ENCODE peak calls at places on chromosomes 2 and 18, in six cellular contexts. E, K, Y, T, O and U are unnamed samples.

GRCh38 chr2:152200562-152201465 is 25.3 kb upstream of the STAM2 start:
- DNase-seq in E (peak; percentile 100), K (peak; percentile 26), Y (peak; percentile 100), T (peak; percentile 99), O (peak; percentile 96), U (peak; percentile 88)

GRCh38 chr2:56337342-56337741 is 153.6 kb downstream of the CCDC85A start:
- DNase-seq in E (peak; percentile 29), K (no peak), Y (peak; percentile 14), T (no peak), O (no peak), U (peak; percentile 40)

GRCh38 chr2:239601201-239601851 is 200.5 kb upstream of the HDAC4 start:
- DNase-seq in E (no peak), K (peak; percentile 11), Y (no peak), T (no peak), O (no peak), U (peak; percentile 24)

GRCh38 chr2:237438082-237438925 is 24.3 kb upstream of the COL6A3 start:
- DNase-seq in E (peak; percentile 40), K (no peak), Y (peak; percentile 44), T (no peak), O (no peak), U (peak; percentile 79)

GRCh38 chr18:77250926-77251729 is 1.5 kb downstream of the GALR1 start:
- DNase-seq in E (no peak), K (no peak), Y (no peak), T (peak; percentile 2), O (no peak), U (no peak)

GRCh38 chr18:62325806-62326645 is 916 bp downstream of the TNFRSF11A start:
- DNase-seq in E (peak; percentile 40), K (no peak), Y (peak; percentile 34), T (peak; percentile 41), O (no peak), U (no peak)

GRCh38 chr2:84938194-84938879 is 32.6 kb upstream of the KCMF1 start:
- DNase-seq in E (peak; percentile 50), K (no peak), Y (peak; percentile 15), T (no peak), O (peak; percentile 45), U (no peak)

GRCh38 chr2:157726946-157727345 is 98.3 kb upstream of the ACVR1C start:
- DNase-seq in E (peak; percentile 32), K (no peak), Y (peak; percentile 24), T (no peak), O (no peak), U (no peak)

GRCh38 chr2:207720517-207721187 is 9.2 kb downstream of the CCNYL1 start:
- DNase-seq in E (peak; percentile 15), K (no peak), Y (no peak), T (no peak), O (no peak), U (no peak)

GRCh38 chr18:47175283-47175894 is 775 bp downstream of the IER3IP1 start:
- DNase-seq in E (no peak), K (no peak), Y (no peak), T (peak; percentile 40), O (no peak), U (no peak)

GRCh38 chr2:112033600-112033999 is 21.5 kb upstream of the TMEM87B start:
- DNase-seq in E (peak; percentile 60), K (no peak), Y (peak; percentile 80), T (peak; percentile 46), O (peak; percentile 52), U (no peak)

GRCh38 chr2:70753978-70754377 is 14.0 kb downstream of the ADD2 start:
- DNase-seq in E (no peak), K (no peak), Y (no peak), T (no peak), O (no peak), U (no peak)

GRCh38 chr2:15967415-15968279 is 27.3 kb downstream of the MYCN start:
- DNase-seq in E (no peak), K (no peak), Y (no peak), T (no peak), O (no peak), U (no peak)

GRCh38 chr2:135607561-135607960 is 76.3 kb downstream of the R3HDM1 start:
- DNase-seq in E (no peak), K (no peak), Y (no peak), T (peak; percentile 24), O (no peak), U (no peak)

GRCh38 chr18:62434798-62435197 is 88.0 kb upstream of the ZCCHC2 start:
- DNase-seq in E (no peak), K (no peak), Y (no peak), T (peak; percentile 27), O (no peak), U (no peak)

GRCh38 chr2:225668606-225669266 is 269.2 kb downstream of the NYAP2 start:
- DNase-seq in E (peak; percentile 82), K (peak; percentile 27), Y (peak; percentile 87), T (peak; percentile 83), O (peak; percentile 72), U (no peak)

GRCh38 chr2:168801961-168802824 is at the start of gene NOSTRIN:
- DNase-seq in E (peak; percentile 50), K (no peak), Y (peak; percentile 41), T (no peak), O (peak; percentile 35), U (peak; percentile 78)

GRCh38 chr2:8543412-8544167 is 138.3 kb upstream of the ID2 start:
- DNase-seq in E (peak; percentile 78), K (peak; percentile 87), Y (no peak), T (peak; percentile 76), O (no peak), U (peak; percentile 49)

GRCh38 chr2:183541766-183542165 is 417.5 kb downstream of the NUP35 start:
- DNase-seq in E (peak; percentile 46), K (no peak), Y (no peak), T (no peak), O (no peak), U (no peak)

GRCh38 chr2:37583402-37583801 is 88.0 kb downstream of the CDC42EP3 start:
- DNase-seq in E (no peak), K (no peak), Y (peak; percentile 58), T (peak; percentile 58), O (no peak), U (no peak)

GRCh38 chr18:52277785-52278184 is 62.2 kb upstream of the DCC start:
- DNase-seq in E (no peak), K (no peak), Y (no peak), T (no peak), O (no peak), U (no peak)

GRCh38 chr18:32769242-32770180 is 3.3 kb downstream of the KLHL14 start:
- DNase-seq in E (no peak), K (no peak), Y (no peak), T (no peak), O (no peak), U (no peak)

DNA sequence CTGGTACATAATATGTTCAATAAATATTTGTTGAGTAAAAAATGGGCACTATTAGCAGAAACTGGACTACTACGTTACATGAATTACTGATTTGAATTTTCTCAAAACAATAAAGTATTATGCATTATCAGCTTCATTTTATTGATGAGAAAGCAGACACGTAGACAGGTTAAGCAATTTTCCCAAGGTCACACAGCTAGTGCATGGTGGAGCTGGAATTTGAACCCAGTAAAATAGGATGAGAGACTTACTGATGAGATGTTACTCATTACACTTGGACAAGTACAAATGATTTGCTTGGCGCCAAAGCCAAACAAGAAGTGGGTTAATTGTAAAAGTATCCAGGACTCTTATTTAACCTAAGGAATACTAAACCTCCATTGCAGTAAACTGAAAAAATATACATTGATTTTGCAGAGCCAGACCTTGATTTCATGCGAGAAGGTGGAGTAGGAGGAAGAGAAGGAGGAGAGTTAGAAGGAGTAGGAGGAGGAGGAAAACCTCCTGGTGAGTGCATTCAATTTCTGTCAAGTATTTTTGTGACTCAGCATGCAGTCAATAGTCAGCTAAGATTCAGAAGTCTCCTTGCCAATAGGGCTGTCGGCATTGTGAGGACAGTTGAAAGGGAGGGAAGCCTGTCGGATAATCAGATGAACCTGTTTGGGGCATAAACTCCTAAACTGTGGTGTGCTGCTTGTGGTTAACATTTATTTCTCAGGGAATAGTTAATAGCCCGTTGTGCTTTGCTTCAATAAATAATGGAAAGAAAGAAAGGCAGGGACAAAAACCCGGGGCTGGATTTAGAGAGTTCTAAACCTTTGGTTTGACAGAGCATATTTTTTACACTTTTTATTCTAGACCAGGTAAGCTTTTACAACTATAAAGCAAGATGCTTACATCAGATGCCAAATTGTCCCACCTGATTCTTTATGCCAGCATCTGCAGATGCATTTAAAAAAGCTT is 77.1 kb upstream of the TACR1 start:
- DNase-seq in E (peak; percentile 84), K (no peak), Y (peak; percentile 83), T (peak; percentile 71), O (no peak), U (no peak)
- H3K4me3 ChIP-seq in E (peak overlapping the region; percentile 20), K (no peak overlapping the region), Y (no peak overlapping the region), T (no peak overlapping the region), O (no peak overlapping the region), U (no peak overlapping the region)

GRCh38 chr2:234307322-234307961 is 189.4 kb downstream of the ARL4C start:
- DNase-seq in E (no peak), K (no peak), Y (no peak), T (no peak), O (no peak), U (no peak)

GRCh38 chr2:234310166-234310565 is 186.7 kb downstream of the ARL4C start:
- DNase-seq in E (no peak), K (no peak), Y (no peak), T (no peak), O (no peak), U (no peak)

GRCh38 chr2:234308814-234309195 is 188.1 kb downstream of the ARL4C start:
- DNase-seq in E (peak; percentile 92), K (no peak), Y (peak; percentile 84), T (no peak), O (no peak), U (no peak)

GRCh38 chr2:234308073-234308813 is 188.6 kb downstream of the ARL4C start:
- DNase-seq in E (peak; percentile 53), K (no peak), Y (no peak), T (no peak), O (no peak), U (no peak)

GRCh38 chr2:234309431-234309830 is 187.4 kb downstream of the ARL4C start:
- DNase-seq in E (no peak), K (no peak), Y (no peak), T (no peak), O (no peak), U (no peak)
- H3K4me3 ChIP-seq in E (no peak overlapping the region), K (no peak overlapping the region), Y (no peak overlapping the region), T (no peak overlapping the region), O (no peak overlapping the region), U (no peak overlapping the region)

GRCh38 chr18:24138281-24138883 is 480 bp upstream of the CABYR start:
- DNase-seq in E (no peak), K (no peak), Y (peak; percentile 19), T (no peak), O (no peak), U (no peak)
- H3K4me3 ChIP-seq in E (peak overlapping the region; percentile 71), K (no peak overlapping the region), Y (peak overlapping the region; percentile 59), T (peak overlapping the region; percentile 77), O (no peak overlapping the region), U (peak overlapping the region; percentile 61)

GRCh38 chr2:101515512-101515911 is 40.6 kb upstream of the RFX8 start:
- DNase-seq in E (peak; percentile 40), K (no peak), Y (peak; percentile 22), T (peak; percentile 85), O (no peak), U (no peak)

GRCh38 chr2:101516349-101516748 is 41.4 kb upstream of the RFX8 start:
- DNase-seq in E (no peak), K (no peak), Y (no peak), T (no peak), O (no peak), U (no peak)

GRCh38 chr2:101517753-101518152 is 42.8 kb upstream of the RFX8 start:
- DNase-seq in E (peak; percentile 72), K (no peak), Y (peak; percentile 82), T (peak; percentile 81), O (no peak), U (no peak)

GRCh38 chr2:101518470-101519172 is 43.7 kb upstream of the RFX8 start:
- DNase-seq in E (peak; percentile 94), K (no peak), Y (peak; percentile 61), T (peak; percentile 89), O (peak; percentile 40), U (peak; percentile 61)

GRCh38 chr2:101516833-101517690 is 42.1 kb upstream of the RFX8 start:
- DNase-seq in E (peak; percentile 97), K (peak; percentile 80), Y (peak; percentile 98), T (peak; percentile 98), O (peak; percentile 41), U (peak; percentile 45)
- H3K4me3 ChIP-seq in E (peak overlapping the region; percentile 46), K (no peak overlapping the region), Y (no peak overlapping the region), T (no peak overlapping the region), O (no peak overlapping the region), U (no peak overlapping the region)